ENCODE peak calls at places on chromosomes 16 and 17, in five cellular contexts. I, J, A, U and M are unnamed samples.

GRCh38 chr17:82217530-82218204 is 5.0 kb upstream of the CCDC57 start:
- DNase-seq in I (peak), J (peak), A (no peak), U (peak), M (no peak)

GRCh38 chr17:72342582-72343527 is 222.0 kb downstream of the SOX9 start:
- DNase-seq in I (no peak), J (peak), A (no peak), U (no peak), M (no peak)

GRCh38 chr17:31754239-31754945 is 104.7 kb downstream of the COPRS start:
- DNase-seq in I (peak), J (no peak), A (no peak), U (no peak), M (no peak)

GRCh38 chr16:78894872-78895271 is 705.7 kb downstream of the MAF start:
- DNase-seq in I (no peak), J (no peak), A (no peak), U (no peak), M (no peak)

GRCh38 chr17:47916489-47917208 is 20.6 kb downstream of the SP2 start:
- DNase-seq in I (no peak), J (no peak), A (no peak), U (no peak), M (no peak)

GRCh38 chr16:86992587-86992986 is 324.6 kb downstream of the C16orf95 start:
- DNase-seq in I (no peak), J (no peak), A (no peak), U (no peak), M (no peak)

GRCh38 chr17:10059684-10060211 is 138.7 kb downstream of the GAS7 start:
- DNase-seq in I (no peak), J (peak), A (peak), U (peak), M (peak)

GRCh38 chr17:77952368-77952767 is 6.1 kb upstream of the TNRC6C start:
- DNase-seq in I (no peak), J (no peak), A (no peak), U (no peak), M (no peak)

GRCh38 chr17:28725660-28726395 is at the start of gene TLCD1:
- DNase-seq in I (no peak), J (peak), A (peak), U (no peak), M (peak)

GRCh38 chr17:34300652-34301390 is 15.3 kb downstream of the CCL11 start:
- DNase-seq in I (peak), J (no peak), A (peak), U (peak), M (no peak)

GRCh38 chr17:7408341-7408740 is 696 bp downstream of the NLGN2 start:
- DNase-seq in I (no peak), J (no peak), A (no peak), U (no peak), M (no peak)

GRCh38 chr17:57739402-57740224 is 5.5 kb downstream of the CCDC182 start:
- DNase-seq in I (no peak), J (no peak), A (no peak), U (peak), M (peak)

GRCh38 chr17:76080207-76080933 is 1.4 kb downstream of the ZACN start:
- DNase-seq in I (no peak), J (no peak), A (no peak), U (no peak), M (no peak)

GRCh38 chr16:31861415-31861814 is 12.2 kb upstream of the ZNF267 start:
- DNase-seq in I (no peak), J (no peak), A (no peak), U (peak), M (no peak)

GRCh38 chr17:2797226-2797625 is 988 bp downstream of the RAP1GAP2 start:
- DNase-seq in I (no peak), J (no peak), A (no peak), U (no peak), M (no peak)

GRCh38 chr17:28792877-28793666 is 49.3 kb downstream of the TRAF4 start:
- DNase-seq in I (no peak), J (no peak), A (no peak), U (no peak), M (no peak)

GRCh38 chr16:27355610-27356009 is 41.8 kb downstream of the IL4R start:
- DNase-seq in I (no peak), J (peak), A (no peak), U (peak), M (no peak)

GRCh38 chr17:28972437-28972836 is 21.1 kb upstream of the PHF12 start:
- DNase-seq in I (no peak), J (no peak), A (no peak), U (no peak), M (no peak)